ENCODE peak calls at places on chromosomes 6 and 20, in seven cellular contexts. S is AML-193; Z is effector CD4-positive, alpha-beta T cell; P is CD8-positive, alpha-beta T cell; Q is Karpas-422; V is epithelial cell of esophagus; I is caudate nucleus. J is an unnamed sample.

GRCh38 chr20:59940129-59940955 is at the start of the genes FAM217B and PPP1R3D:
- DNase-seq in P (peak), V (peak), Z (peak), S (peak), Q (peak), I (peak), J (peak)

GRCh38 chr6:32226434-32226833 is 2.6 kb upstream of the NOTCH4 start:
- DNase-seq in Q (peak), Z (no peak), V (no peak), S (no peak), I (no peak), P (no peak), J (no peak)

GRCh38 chr6:68635706-68636513 is 828 bp downstream of the ADGRB3 start:
- DNase-seq in Z (no peak), Q (no peak), P (no peak), S (no peak), I (no peak), V (peak), J (no peak)

GRCh38 chr6:130355572-130355971 is 10.2 kb upstream of the TMEM200A start:
- DNase-seq in S (no peak), P (no peak), I (no peak), Q (no peak), Z (no peak), V (no peak), J (no peak)

GRCh38 chr20:37397076-37397953 is 51.4 kb downstream of the SRC start:
- DNase-seq in Z (no peak), S (no peak), I (no peak), P (no peak), Q (no peak), V (no peak), J (peak)

GRCh38 chr6:44102527-44102926 is 24.7 kb downstream of the MRPL14 start:
- DNase-seq in P (no peak), V (no peak), Q (no peak), Z (no peak), I (no peak), S (no peak), J (no peak)

GRCh38 chr20:34654207-34654744 is 22.6 kb downstream of the PIGU start:
- DNase-seq in Z (no peak), S (no peak), P (no peak), V (no peak), I (no peak), Q (no peak), J (no peak)

GRCh38 chr6:144066745-144067484 is 28.5 kb downstream of the SF3B5 start:
- DNase-seq in P (no peak), Z (no peak), Q (no peak), V (no peak), I (no peak), S (no peak), J (no peak)

GRCh38 chr6:14055541-14055940 is 62.0 kb upstream of the CD83 start:
- DNase-seq in Q (no peak), V (peak), Z (no peak), P (no peak), S (no peak), I (no peak), J (no peak)

GRCh38 chr20:1225729-1226313 is at the start of gene RAD21L1:
- DNase-seq in S (no peak), Z (peak), Q (no peak), P (peak), V (peak), I (peak), J (peak)

GRCh38 chr6:13406781-13407180 is 78.4 kb upstream of the TBC1D7 start:
- DNase-seq in V (no peak), Z (no peak), I (no peak), Q (no peak), P (no peak), S (no peak), J (no peak)

GRCh38 chr6:107607109-107607508 is 117.2 kb downstream of the SOBP start:
- DNase-seq in I (no peak), V (no peak), Q (no peak), P (no peak), S (no peak), Z (no peak), J (no peak)

GRCh38 chr6:44576132-44576601 is 188.7 kb downstream of the CDC5L start:
- DNase-seq in P (no peak), V (no peak), Q (no peak), S (no peak), I (no peak), Z (no peak), J (no peak)

GRCh38 chr6:117072781-117073180 is 192.6 kb upstream of the VGLL2 start:
- DNase-seq in S (no peak), V (no peak), I (no peak), Z (no peak), P (no peak), Q (no peak), J (no peak)

GRCh38 chr6:158081657-158081935 is 86.5 kb downstream of the SERAC1 start:
- DNase-seq in Z (no peak), I (no peak), S (peak), Q (no peak), V (peak), P (no peak), J (no peak)

GRCh38 chr6:163284151-163284550 is 130.4 kb upstream of the QKI start:
- DNase-seq in P (no peak), S (no peak), I (no peak), Q (no peak), V (no peak), Z (no peak), J (no peak)

GRCh38 chr6:22917344-22917743 is 348.0 kb downstream of the HDGFL1 start:
- DNase-seq in P (no peak), I (no peak), V (no peak), S (no peak), Q (no peak), Z (no peak), J (peak)

GRCh38 chr6:89357390-89357789 is 4.9 kb upstream of the UBE2J1 start:
- DNase-seq in Q (peak), S (peak), P (no peak), I (no peak), V (no peak), Z (no peak), J (no peak)

GRCh38 chr20:8473459-8473858 is 341.4 kb downstream of the PLCB1 start:
- DNase-seq in S (no peak), P (no peak), Q (no peak), V (no peak), I (no peak), Z (no peak), J (peak)

GRCh38 chr20:10721112-10721896 is 47.5 kb upstream of the JAG1 start:
- DNase-seq in S (no peak), P (no peak), Z (no peak), V (no peak), Q (no peak), I (no peak), J (no peak)

GRCh38 chr6:144036064-144036873 is 28.2 kb upstream of the PLAGL1 start:
- DNase-seq in P (no peak), Z (no peak), S (peak), I (no peak), Q (no peak), V (peak), J (peak)

GRCh38 chr6:7148100-7148822 is 40.5 kb downstream of the RREB1 start:
- DNase-seq in Q (no peak), S (no peak), I (no peak), Z (no peak), V (peak), P (no peak), J (peak)

GRCh38 chr6:45657243-45657642 is 279.5 kb upstream of the SUPT3H start:
- DNase-seq in Q (no peak), Z (no peak), V (no peak), I (no peak), P (no peak), S (no peak), J (peak)

GRCh38 chr6:79377830-79378460 is 143.5 kb upstream of the HMGN3 start:
- DNase-seq in P (no peak), I (no peak), S (no peak), Z (no peak), V (peak), Q (no peak), J (peak)

GRCh38 chr6:75381878-75382633 is 97.5 kb upstream of the TMEM30A start:
- DNase-seq in S (no peak), Q (no peak), P (no peak), V (no peak), I (no peak), Z (no peak), J (peak)

GRCh38 chr6:113879186-113880096 is 22.3 kb downstream of the MARCKS start:
- DNase-seq in V (peak), I (no peak), Q (peak), S (peak), Z (no peak), P (no peak), J (peak)

GRCh38 chr6:167525774-167526173 is 200.9 kb downstream of the TTLL2 start:
- DNase-seq in S (no peak), Z (no peak), Q (no peak), P (no peak), V (no peak), I (no peak), J (no peak)

GRCh38 chr6:90496617-90497016 is 90.3 kb downstream of the MAP3K7 start:
- DNase-seq in Q (no peak), I (no peak), S (no peak), V (no peak), P (no peak), Z (no peak), J (no peak)

GRCh38 chr20:6122873-6123649 is at the start of gene FERMT1:
- DNase-seq in V (peak), Q (no peak), Z (no peak), P (no peak), S (no peak), I (no peak), J (peak)

GRCh38 chr20:62321521-62321948 is 18.7 kb downstream of the ADRM1 start:
- DNase-seq in S (no peak), I (no peak), Z (no peak), P (no peak), V (peak), Q (peak), J (peak)

GRCh38 chr6:131976545-131977061 is 25.4 kb upstream of the CCN2 start:
- DNase-seq in Q (no peak), Z (no peak), V (no peak), I (no peak), S (no peak), P (no peak), J (no peak)